ENCODE peak calls at places on chromosome 21, in ten cellular contexts. One of them, this sample, is unnamed.

GRCh38 chr21:34926784-34927548 is 122.1 kb downstream of the RUNX1 start:
- DNase-seq in activated naive CD4-positive, alpha-beta T cell treated with anti-CD3 and anti-CD28 coated beads, Interleukin-2, amount 10 ng/mL, durations not matched to agents 7 days and 5 days: no peak
- DNase-seq in HTR-8/SVneo: no peak
- DNase-seq in upper lobe of right lung: no peak
- DNase-seq in heart right ventricle: no peak
- DNase-seq in AG04450: no peak
- DNase-seq in fibroblast of mammary gland: peak; percentile 68
- DNase-seq in kidney glomerular epithelial cell: peak; percentile 6
- DNase-seq in tibial nerve: no peak
- DNase-seq in glomerular endothelial cell: no peak
- DNase-seq in this sample: peak; percentile 36

GRCh38 chr21:42747267-42747701 is 93.9 kb downstream of the PDE9A start:
- DNase-seq in activated naive CD4-positive, alpha-beta T cell treated with anti-CD3 and anti-CD28 coated beads, Interleukin-2, amount 10 ng/mL, durations not matched to agents 7 days and 5 days: no peak
- DNase-seq in HTR-8/SVneo: no peak
- DNase-seq in upper lobe of right lung: peak; percentile 66
- DNase-seq in heart right ventricle: no peak
- DNase-seq in AG04450: no peak
- DNase-seq in fibroblast of mammary gland: no peak
- DNase-seq in kidney glomerular epithelial cell: no peak
- DNase-seq in tibial nerve: no peak
- DNase-seq in glomerular endothelial cell: no peak
- DNase-seq in this sample: no peak

GRCh38 chr21:45886610-45887026 is 95.0 kb upstream of the COL6A1 start:
- DNase-seq in activated naive CD4-positive, alpha-beta T cell treated with anti-CD3 and anti-CD28 coated beads, Interleukin-2, amount 10 ng/mL, durations not matched to agents 7 days and 5 days: no peak
- DNase-seq in HTR-8/SVneo: no peak
- DNase-seq in upper lobe of right lung: no peak
- DNase-seq in heart right ventricle: no peak
- DNase-seq in AG04450: no peak
- DNase-seq in fibroblast of mammary gland: no peak
- DNase-seq in kidney glomerular epithelial cell: no peak
- DNase-seq in tibial nerve: no peak
- DNase-seq in glomerular endothelial cell: no peak
- DNase-seq in this sample: no peak

GRCh38 chr21:14949603-14950002 is 115.2 kb downstream of the NRIP1 start:
- DNase-seq in activated naive CD4-positive, alpha-beta T cell treated with anti-CD3 and anti-CD28 coated beads, Interleukin-2, amount 10 ng/mL, durations not matched to agents 7 days and 5 days: no peak
- DNase-seq in HTR-8/SVneo: no peak
- DNase-seq in upper lobe of right lung: no peak
- DNase-seq in heart right ventricle: no peak
- DNase-seq in AG04450: no peak
- DNase-seq in fibroblast of mammary gland: no peak
- DNase-seq in kidney glomerular epithelial cell: no peak
- DNase-seq in tibial nerve: no peak
- DNase-seq in glomerular endothelial cell: no peak
- DNase-seq in this sample: no peak

GRCh38 chr21:29342394-29342957 is 43.8 kb downstream of the BACH1 start:
- DNase-seq in activated naive CD4-positive, alpha-beta T cell treated with anti-CD3 and anti-CD28 coated beads, Interleukin-2, amount 10 ng/mL, durations not matched to agents 7 days and 5 days: no peak
- DNase-seq in HTR-8/SVneo: peak; percentile 86
- DNase-seq in upper lobe of right lung: no peak
- DNase-seq in heart right ventricle: peak; percentile 67
- DNase-seq in AG04450: peak; percentile 97
- DNase-seq in fibroblast of mammary gland: peak; percentile 100
- DNase-seq in kidney glomerular epithelial cell: no peak
- DNase-seq in tibial nerve: peak; percentile 19
- DNase-seq in glomerular endothelial cell: peak; percentile 77
- DNase-seq in this sample: peak; percentile 86

GRCh38 chr21:38646213-38646837 is 148.0 kb upstream of the ERG start:
- DNase-seq in activated naive CD4-positive, alpha-beta T cell treated with anti-CD3 and anti-CD28 coated beads, Interleukin-2, amount 10 ng/mL, durations not matched to agents 7 days and 5 days: no peak
- DNase-seq in HTR-8/SVneo: no peak
- DNase-seq in upper lobe of right lung: no peak
- DNase-seq in heart right ventricle: no peak
- DNase-seq in AG04450: no peak
- DNase-seq in fibroblast of mammary gland: peak; percentile 87
- DNase-seq in kidney glomerular epithelial cell: no peak
- DNase-seq in tibial nerve: no peak
- DNase-seq in glomerular endothelial cell: no peak
- DNase-seq in this sample: peak; percentile 77

GRCh38 chr21:44765231-44766013 is 36.2 kb downstream of the UBE2G2 start:
- DNase-seq in activated naive CD4-positive, alpha-beta T cell treated with anti-CD3 and anti-CD28 coated beads, Interleukin-2, amount 10 ng/mL, durations not matched to agents 7 days and 5 days: peak; percentile 71
- DNase-seq in HTR-8/SVneo: no peak
- DNase-seq in upper lobe of right lung: peak; percentile 57
- DNase-seq in heart right ventricle: no peak
- DNase-seq in AG04450: no peak
- DNase-seq in fibroblast of mammary gland: peak; percentile 4
- DNase-seq in kidney glomerular epithelial cell: no peak
- DNase-seq in tibial nerve: no peak
- DNase-seq in glomerular endothelial cell: no peak
- DNase-seq in this sample: no peak

GRCh38 chr21:28783641-28784185 is 209.0 kb downstream of the LTN1 start:
- DNase-seq in activated naive CD4-positive, alpha-beta T cell treated with anti-CD3 and anti-CD28 coated beads, Interleukin-2, amount 10 ng/mL, durations not matched to agents 7 days and 5 days: no peak
- DNase-seq in HTR-8/SVneo: no peak
- DNase-seq in upper lobe of right lung: peak; percentile 55
- DNase-seq in heart right ventricle: peak; percentile 6
- DNase-seq in AG04450: no peak
- DNase-seq in fibroblast of mammary gland: no peak
- DNase-seq in kidney glomerular epithelial cell: no peak
- DNase-seq in tibial nerve: no peak
- DNase-seq in glomerular endothelial cell: no peak
- DNase-seq in this sample: no peak

GRCh38 chr21:33685613-33686197 is 43.4 kb downstream of the ITSN1 start:
- DNase-seq in activated naive CD4-positive, alpha-beta T cell treated with anti-CD3 and anti-CD28 coated beads, Interleukin-2, amount 10 ng/mL, durations not matched to agents 7 days and 5 days: no peak
- DNase-seq in HTR-8/SVneo: peak; percentile 25
- DNase-seq in upper lobe of right lung: no peak
- DNase-seq in heart right ventricle: no peak
- DNase-seq in AG04450: peak; percentile 18
- DNase-seq in fibroblast of mammary gland: peak; percentile 78
- DNase-seq in kidney glomerular epithelial cell: peak; percentile 76
- DNase-seq in tibial nerve: no peak
- DNase-seq in glomerular endothelial cell: peak; percentile 52
- DNase-seq in this sample: peak; percentile 51

This sample was measured in GM03348.